ENCODE peak calls at places on chromosomes 7 and 10, in four cellular contexts. One of them, this sample, is unnamed. For H3K36me3, the result is how much of the 10 kb centered on the place peaks cover.

GRCh38 chr7:142482899-142483658 is 225.2 kb upstream of the PRSS58 start:
- DNase-seq in psoas muscle: peak
- DNase-seq in heart right ventricle: no peak
- DNase-seq in CD8-positive, alpha-beta T cell: peak
- DNase-seq in this sample: no peak

GRCh38 chr10:91590904-91591791 is 41.7 kb downstream of the PPP1R3C start:
- DNase-seq in psoas muscle: no peak
- DNase-seq in heart right ventricle: peak
- DNase-seq in CD8-positive, alpha-beta T cell: no peak
- DNase-seq in this sample: no peak

GRCh38 chr10:44774676-44775401 is 136.3 kb upstream of the TMEM72 start:
- DNase-seq in psoas muscle: no peak
- DNase-seq in heart right ventricle: no peak
- DNase-seq in CD8-positive, alpha-beta T cell: no peak
- DNase-seq in this sample: no peak

GRCh38 chr7:49848211-49848841 is 74.9 kb downstream of the VWC2 start:
- DNase-seq in psoas muscle: no peak
- DNase-seq in heart right ventricle: no peak
- DNase-seq in CD8-positive, alpha-beta T cell: no peak
- DNase-seq in this sample: no peak

GRCh38 chr7:28505861-28506260 is 93.5 kb downstream of the CREB5 start:
- DNase-seq in psoas muscle: no peak
- DNase-seq in heart right ventricle: no peak
- DNase-seq in CD8-positive, alpha-beta T cell: no peak
- DNase-seq in this sample: no peak

GRCh38 chr10:103198648-103199047 is 5.6 kb upstream of the NT5C2 start:
- DNase-seq in psoas muscle: no peak
- DNase-seq in heart right ventricle: no peak
- DNase-seq in CD8-positive, alpha-beta T cell: no peak
- DNase-seq in this sample: no peak

GRCh38 chr7:41148521-41148951 is 554.4 kb downstream of the INHBA start:
- DNase-seq in psoas muscle: no peak
- DNase-seq in heart right ventricle: no peak
- DNase-seq in CD8-positive, alpha-beta T cell: no peak
- DNase-seq in this sample: no peak

GRCh38 chr7:140672382-140673062 is at the start of gene ADCK2:
- DNase-seq in psoas muscle: peak
- DNase-seq in heart right ventricle: peak
- DNase-seq in CD8-positive, alpha-beta T cell: peak
- DNase-seq in this sample: peak

GRCh38 chr10:127228195-127228785 is 31.9 kb upstream of the INSYN2A start:
- DNase-seq in psoas muscle: peak
- DNase-seq in heart right ventricle: no peak
- DNase-seq in CD8-positive, alpha-beta T cell: no peak
- DNase-seq in this sample: no peak

GRCh38 chr7:132544025-132544424 is 32.2 kb downstream of the PLXNA4 start:
- DNase-seq in psoas muscle: no peak
- DNase-seq in heart right ventricle: no peak
- DNase-seq in CD8-positive, alpha-beta T cell: no peak
- DNase-seq in this sample: no peak

GRCh38 chr7:47026733-47027450 is 555.0 kb downstream of the TNS3 start:
- DNase-seq in psoas muscle: no peak
- DNase-seq in heart right ventricle: peak
- DNase-seq in CD8-positive, alpha-beta T cell: no peak
- DNase-seq in this sample: no peak

GRCh38 chr10:114911052-114911697 is 26.8 kb upstream of the TRUB1 start:
- DNase-seq in psoas muscle: no peak
- DNase-seq in heart right ventricle: no peak
- DNase-seq in CD8-positive, alpha-beta T cell: no peak
- DNase-seq in this sample: peak

GRCh38 chr7:132742152-132742551 is 165.9 kb upstream of the PLXNA4 start:
- DNase-seq in psoas muscle: no peak
- DNase-seq in heart right ventricle: peak
- DNase-seq in CD8-positive, alpha-beta T cell: no peak
- DNase-seq in this sample: no peak

GRCh38 chr7:51376420-51377092 is 59.9 kb upstream of the COBL start:
- DNase-seq in psoas muscle: no peak
- DNase-seq in heart right ventricle: no peak
- DNase-seq in CD8-positive, alpha-beta T cell: no peak
- DNase-seq in this sample: no peak

GRCh38 chr7:6360841-6361240 is 86.9 kb downstream of the DAGLB start:
- DNase-seq in psoas muscle: no peak
- DNase-seq in heart right ventricle: no peak
- DNase-seq in CD8-positive, alpha-beta T cell: no peak
- DNase-seq in this sample: no peak

GRCh38 chr10:49759787-49760551 is 2.2 kb downstream of the OGDHL start:
- DNase-seq in psoas muscle: no peak
- DNase-seq in heart right ventricle: no peak
- DNase-seq in CD8-positive, alpha-beta T cell: no peak
- DNase-seq in this sample: no peak

GRCh38 chr7:100799037-100799896 is 28.1 kb downstream of the EPHB4 start:
- DNase-seq in psoas muscle: peak
- DNase-seq in heart right ventricle: peak
- DNase-seq in CD8-positive, alpha-beta T cell: peak
- DNase-seq in this sample: peak

GRCh38 chr7:75879771-75880184 is 944 bp downstream of the RHBDD2 start:
- DNase-seq in psoas muscle: no peak
- DNase-seq in heart right ventricle: no peak
- DNase-seq in CD8-positive, alpha-beta T cell: no peak
- DNase-seq in this sample: no peak

GRCh38 chr7:52794621-52795020 is 240.8 kb upstream of the POM121L12 start:
- DNase-seq in psoas muscle: no peak
- DNase-seq in heart right ventricle: no peak
- DNase-seq in CD8-positive, alpha-beta T cell: no peak
- DNase-seq in this sample: no peak

GRCh38 chr7:124635416-124635815 is 130.2 kb downstream of the GPR37 start:
- DNase-seq in psoas muscle: no peak
- DNase-seq in heart right ventricle: no peak
- DNase-seq in CD8-positive, alpha-beta T cell: no peak
- DNase-seq in this sample: no peak

GRCh38 chr7:83996879-83997278 is 197.7 kb downstream of the SEMA3A start:
- DNase-seq in psoas muscle: no peak
- DNase-seq in heart right ventricle: no peak
- DNase-seq in CD8-positive, alpha-beta T cell: no peak
- DNase-seq in this sample: no peak

GRCh38 chr10:27744478-27745379 is 890 bp downstream of the MKX start:
- DNase-seq in psoas muscle: peak
- DNase-seq in heart right ventricle: no peak
- DNase-seq in CD8-positive, alpha-beta T cell: peak
- DNase-seq in this sample: peak

GRCh38 chr7:149879271-149879711 is 5.5 kb downstream of the ATP6V0E2 start:
- DNase-seq in psoas muscle: no peak
- DNase-seq in heart right ventricle: no peak
- DNase-seq in CD8-positive, alpha-beta T cell: no peak
- DNase-seq in this sample: no peak

GRCh38 chr10:103709341-103709920 is 145.9 kb downstream of the SH3PXD2A start:
- DNase-seq in psoas muscle: no peak
- DNase-seq in heart right ventricle: no peak
- DNase-seq in CD8-positive, alpha-beta T cell: no peak
- DNase-seq in this sample: no peak

GRCh38 chr7:33918401-33919120 is 13.2 kb downstream of the BMPER start:
- DNase-seq in psoas muscle: no peak
- DNase-seq in heart right ventricle: no peak
- DNase-seq in CD8-positive, alpha-beta T cell: no peak
- DNase-seq in this sample: no peak

GRCh38 chr10:94276140-94276539 is 86.6 kb downstream of the NOC3L start:
- DNase-seq in psoas muscle: no peak
- DNase-seq in heart right ventricle: no peak
- DNase-seq in CD8-positive, alpha-beta T cell: no peak
- DNase-seq in this sample: no peak

GRCh38 chr7:109901916-109902315 is 1189.0 kb upstream of the LRRN3 start:
- DNase-seq in psoas muscle: no peak
- DNase-seq in heart right ventricle: no peak
- DNase-seq in CD8-positive, alpha-beta T cell: no peak
- DNase-seq in this sample: no peak

GRCh38 chr7:79332091-79332490 is 121.4 kb downstream of the MAGI2 start:
- DNase-seq in psoas muscle: no peak
- DNase-seq in heart right ventricle: no peak
- DNase-seq in CD8-positive, alpha-beta T cell: no peak
- DNase-seq in this sample: no peak

GRCh38 chr10:133372507-133372906 is 647 bp downstream of the ECHS1 start:
- DNase-seq in psoas muscle: no peak
- DNase-seq in heart right ventricle: no peak
- DNase-seq in CD8-positive, alpha-beta T cell: no peak
- DNase-seq in this sample: no peak

GRCh38 chr10:118799779-118800178 is 45.0 kb upstream of the CACUL1 start:
- DNase-seq in psoas muscle: no peak
- DNase-seq in heart right ventricle: no peak
- DNase-seq in CD8-positive, alpha-beta T cell: peak
- DNase-seq in this sample: no peak

GRCh38 chr7:124764071-124764846 is 1.3 kb downstream of the GPR37 start:
- DNase-seq in psoas muscle: no peak
- DNase-seq in heart right ventricle: no peak
- DNase-seq in CD8-positive, alpha-beta T cell: no peak
- DNase-seq in this sample: no peak

GRCh38 chr7:137342751-137343482 is 616 bp downstream of the PTN start:
- DNase-seq in psoas muscle: no peak
- DNase-seq in heart right ventricle: no peak
- DNase-seq in CD8-positive, alpha-beta T cell: no peak
- DNase-seq in this sample: no peak

GRCh38 chr10:124152781-124153600 is 59.6 kb upstream of the CHST15 start:
- DNase-seq in psoas muscle: peak
- DNase-seq in heart right ventricle: peak
- DNase-seq in CD8-positive, alpha-beta T cell: peak
- DNase-seq in this sample: peak
- H3K4me3 ChIP-seq in psoas muscle: no peak
- H3K4me3 ChIP-seq in heart right ventricle: no peak
- H3K4me3 ChIP-seq in CD8-positive, alpha-beta T cell: peak
- H3K4me3 ChIP-seq in this sample: no peak

GRCh38 chr10:68550747-68551411 is 9.3 kb upstream of the TET1 start:
- DNase-seq in psoas muscle: no peak
- DNase-seq in heart right ventricle: peak
- DNase-seq in CD8-positive, alpha-beta T cell: peak
- DNase-seq in this sample: no peak
- TF ChIP-seq CTCF in psoas muscle: peak
- TF ChIP-seq CTCF in heart right ventricle: peak
- TF ChIP-seq CTCF in CD8-positive, alpha-beta T cell: peak
- TF ChIP-seq CTCF in this sample: peak

GRCh38 chr10:110880012-110880411 is 8.3 kb downstream of the PDCD4 start:
- DNase-seq in psoas muscle: no peak
- DNase-seq in heart right ventricle: no peak
- DNase-seq in CD8-positive, alpha-beta T cell: no peak
- DNase-seq in this sample: no peak
- H3K36me3 ChIP-seq in psoas muscle: half or more
- H3K36me3 ChIP-seq in heart right ventricle: under half
- H3K36me3 ChIP-seq in CD8-positive, alpha-beta T cell: under half
- H3K36me3 ChIP-seq in this sample: under half

GRCh38 chr10:26374426-26374825 is 63.7 kb upstream of the APBB1IP start:
- DNase-seq in psoas muscle: no peak
- DNase-seq in heart right ventricle: no peak
- DNase-seq in CD8-positive, alpha-beta T cell: no peak
- DNase-seq in this sample: no peak
- H3K4me3 ChIP-seq in psoas muscle: no peak
- H3K4me3 ChIP-seq in heart right ventricle: no peak
- H3K4me3 ChIP-seq in CD8-positive, alpha-beta T cell: no peak
- H3K4me3 ChIP-seq in this sample: no peak

DNA sequence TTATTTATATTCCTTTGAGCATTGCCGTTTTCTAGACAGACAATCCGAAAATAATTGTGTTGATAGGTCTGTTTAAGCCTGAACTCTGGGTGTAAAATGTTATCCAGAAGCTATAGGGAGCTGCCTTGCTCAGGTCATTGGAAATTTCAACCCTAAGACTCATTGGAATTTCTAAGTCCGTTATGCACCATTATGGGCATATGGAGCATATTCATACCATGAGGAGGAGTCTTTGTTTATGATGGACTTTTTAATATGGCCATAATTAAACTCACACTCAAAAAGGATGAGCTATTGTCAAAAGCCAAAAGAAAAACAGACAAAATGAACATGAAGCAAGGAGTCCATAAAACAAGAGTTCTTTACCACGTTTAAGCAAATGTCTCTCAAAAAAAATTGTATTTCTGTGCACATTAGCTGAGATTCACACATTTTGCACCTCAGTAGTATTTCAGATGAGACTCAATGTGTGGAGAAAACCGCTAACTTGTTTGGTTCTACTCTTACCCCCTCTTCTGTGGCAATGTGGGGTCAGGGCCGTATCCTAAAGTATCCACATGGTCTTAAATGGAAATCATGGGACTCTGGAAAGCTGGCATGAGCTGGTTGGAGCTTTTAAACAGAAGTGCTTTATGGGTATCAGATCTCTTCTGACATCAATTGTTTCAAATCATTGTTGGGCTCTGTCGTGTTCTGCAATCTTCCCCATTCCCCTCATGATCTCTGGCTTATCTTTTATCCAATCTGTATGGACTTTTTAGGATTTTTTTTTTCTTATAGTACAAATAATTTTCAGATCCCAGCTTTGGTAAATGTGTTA is 60.5 kb downstream of the PODXL start:
- DNase-seq in psoas muscle: no peak
- DNase-seq in heart right ventricle: no peak
- DNase-seq in CD8-positive, alpha-beta T cell: no peak
- DNase-seq in this sample: no peak
- TF ChIP-seq CTCF in psoas muscle: no peak
- TF ChIP-seq CTCF in heart right ventricle: no peak
- TF ChIP-seq CTCF in CD8-positive, alpha-beta T cell: no peak
- TF ChIP-seq CTCF in this sample: no peak